ENCODE peak calls at places on chromosome 17, in ten cellular contexts. One of them, this sample, is unnamed.

GRCh38 chr17:1961187-1961586 is 63.9 kb downstream of the RTN4RL1 start:
- DNase-seq in heart right ventricle: no peak
- DNase-seq in AG09319: no peak
- DNase-seq in neural crest cell: no peak
- DNase-seq in A673: no peak
- DNase-seq in tibial nerve: no peak
- DNase-seq in RWPE1: no peak
- DNase-seq in Caco-2: no peak
- DNase-seq in AG09309: no peak
- DNase-seq in nephron progenitor cell: no peak
- DNase-seq in this sample: no peak

GRCh38 chr17:47987240-47987835 is 16.4 kb downstream of the CDK5RAP3 start:
- DNase-seq in tibial nerve: no peak
- DNase-seq in A673: peak
- DNase-seq in nephron progenitor cell: peak
- DNase-seq in neural crest cell: no peak
- DNase-seq in AG09319: no peak
- DNase-seq in Caco-2: no peak
- DNase-seq in RWPE1: no peak
- DNase-seq in heart right ventricle: no peak
- DNase-seq in AG09309: no peak
- DNase-seq in this sample: peak

GRCh38 chr17:78993241-78993956 is 13.7 kb upstream of the LGALS3BP start:
- DNase-seq in A673: peak
- DNase-seq in RWPE1: no peak
- DNase-seq in nephron progenitor cell: peak
- DNase-seq in AG09319: no peak
- DNase-seq in Caco-2: peak
- DNase-seq in neural crest cell: peak
- DNase-seq in heart right ventricle: peak
- DNase-seq in tibial nerve: peak
- DNase-seq in AG09309: no peak
- DNase-seq in this sample: no peak

GRCh38 chr17:40922239-40922638 is 15.2 kb downstream of the KRT23 start:
- DNase-seq in Caco-2: no peak
- DNase-seq in neural crest cell: no peak
- DNase-seq in A673: no peak
- DNase-seq in AG09319: peak
- DNase-seq in RWPE1: peak
- DNase-seq in nephron progenitor cell: no peak
- DNase-seq in AG09309: peak
- DNase-seq in tibial nerve: peak
- DNase-seq in heart right ventricle: no peak
- DNase-seq in this sample: no peak

GRCh38 chr17:69972251-69972650 is 102.8 kb upstream of the KCNJ16 start:
- DNase-seq in RWPE1: no peak
- DNase-seq in Caco-2: no peak
- DNase-seq in AG09319: no peak
- DNase-seq in neural crest cell: no peak
- DNase-seq in A673: no peak
- DNase-seq in nephron progenitor cell: no peak
- DNase-seq in AG09309: no peak
- DNase-seq in heart right ventricle: no peak
- DNase-seq in tibial nerve: no peak
- DNase-seq in this sample: no peak

GRCh38 chr17:979211-979538 is 401 bp downstream of the NXN start:
- DNase-seq in A673: no peak
- DNase-seq in heart right ventricle: no peak
- DNase-seq in RWPE1: no peak
- DNase-seq in AG09309: no peak
- DNase-seq in tibial nerve: no peak
- DNase-seq in AG09319: no peak
- DNase-seq in neural crest cell: no peak
- DNase-seq in Caco-2: no peak
- DNase-seq in nephron progenitor cell: no peak
- DNase-seq in this sample: no peak

GRCh38 chr17:40113110-40113960 is 8.4 kb upstream of the MSL1 start:
- DNase-seq in RWPE1: peak
- DNase-seq in AG09319: peak
- DNase-seq in Caco-2: peak
- DNase-seq in neural crest cell: peak
- DNase-seq in AG09309: peak
- DNase-seq in A673: peak
- DNase-seq in tibial nerve: peak
- DNase-seq in nephron progenitor cell: peak
- DNase-seq in heart right ventricle: peak
- DNase-seq in this sample: peak

GRCh38 chr17:880074-880870 is 98.1 kb downstream of the MRM3 start:
- DNase-seq in neural crest cell: no peak
- DNase-seq in AG09319: no peak
- DNase-seq in Caco-2: no peak
- DNase-seq in tibial nerve: no peak
- DNase-seq in RWPE1: peak
- DNase-seq in A673: no peak
- DNase-seq in heart right ventricle: no peak
- DNase-seq in nephron progenitor cell: no peak
- DNase-seq in AG09309: no peak
- DNase-seq in this sample: no peak

GRCh38 chr17:35578195-35578928 is at the start of gene PEX12:
- DNase-seq in RWPE1: peak
- DNase-seq in AG09319: peak
- DNase-seq in AG09309: no peak
- DNase-seq in A673: peak
- DNase-seq in neural crest cell: peak
- DNase-seq in tibial nerve: peak
- DNase-seq in heart right ventricle: peak
- DNase-seq in Caco-2: peak
- DNase-seq in nephron progenitor cell: peak
- DNase-seq in this sample: peak

GRCh38 chr17:62616993-62617893 is 10.2 kb upstream of the MRC2 start:
- DNase-seq in heart right ventricle: no peak
- DNase-seq in tibial nerve: no peak
- DNase-seq in AG09319: no peak
- DNase-seq in AG09309: no peak
- DNase-seq in Caco-2: no peak
- DNase-seq in neural crest cell: peak
- DNase-seq in A673: no peak
- DNase-seq in nephron progenitor cell: peak
- DNase-seq in RWPE1: no peak
- DNase-seq in this sample: no peak

GRCh38 chr17:80848449-80849102 is 143.1 kb upstream of the CHMP6 start:
- DNase-seq in tibial nerve: no peak
- DNase-seq in AG09309: no peak
- DNase-seq in AG09319: no peak
- DNase-seq in RWPE1: no peak
- DNase-seq in heart right ventricle: no peak
- DNase-seq in nephron progenitor cell: no peak
- DNase-seq in neural crest cell: no peak
- DNase-seq in Caco-2: no peak
- DNase-seq in A673: no peak
- DNase-seq in this sample: no peak

GRCh38 chr17:9767432-9767991 is 23.9 kb downstream of the DHRS7C start:
- DNase-seq in neural crest cell: no peak
- DNase-seq in AG09309: no peak
- DNase-seq in Caco-2: no peak
- DNase-seq in AG09319: no peak
- DNase-seq in A673: no peak
- DNase-seq in RWPE1: no peak
- DNase-seq in heart right ventricle: no peak
- DNase-seq in nephron progenitor cell: no peak
- DNase-seq in tibial nerve: no peak
- DNase-seq in this sample: no peak

GRCh38 chr17:43935204-43935925 is 6.9 kb downstream of the PPY start:
- DNase-seq in nephron progenitor cell: peak
- DNase-seq in A673: no peak
- DNase-seq in heart right ventricle: no peak
- DNase-seq in AG09319: no peak
- DNase-seq in Caco-2: no peak
- DNase-seq in AG09309: no peak
- DNase-seq in RWPE1: no peak
- DNase-seq in tibial nerve: no peak
- DNase-seq in neural crest cell: no peak
- DNase-seq in this sample: no peak

GRCh38 chr17:29005562-29005887 is 308 bp downstream of the SEZ6 start:
- DNase-seq in AG09319: no peak
- DNase-seq in AG09309: no peak
- DNase-seq in neural crest cell: no peak
- DNase-seq in tibial nerve: no peak
- DNase-seq in nephron progenitor cell: no peak
- DNase-seq in heart right ventricle: no peak
- DNase-seq in Caco-2: no peak
- DNase-seq in RWPE1: no peak
- DNase-seq in A673: no peak
- DNase-seq in this sample: no peak

GRCh38 chr17:68981288-68981687 is 26.1 kb upstream of the ABCA8 start:
- DNase-seq in nephron progenitor cell: no peak
- DNase-seq in Caco-2: no peak
- DNase-seq in heart right ventricle: no peak
- DNase-seq in RWPE1: peak
- DNase-seq in neural crest cell: no peak
- DNase-seq in A673: peak
- DNase-seq in AG09309: peak
- DNase-seq in tibial nerve: peak
- DNase-seq in AG09319: peak
- DNase-seq in this sample: no peak

GRCh38 chr17:14227052-14227451 is 9.6 kb downstream of the CDRT15 start:
- DNase-seq in RWPE1: no peak
- DNase-seq in Caco-2: no peak
- DNase-seq in heart right ventricle: no peak
- DNase-seq in neural crest cell: no peak
- DNase-seq in AG09319: no peak
- DNase-seq in A673: no peak
- DNase-seq in AG09309: no peak
- DNase-seq in tibial nerve: no peak
- DNase-seq in nephron progenitor cell: no peak
- DNase-seq in this sample: no peak
- TF ChIP-seq CTCF in RWPE1: no peak
- TF ChIP-seq CTCF in Caco-2: no peak
- TF ChIP-seq CTCF in heart right ventricle: no peak
- TF ChIP-seq CTCF in neural crest cell: no peak
- TF ChIP-seq CTCF in AG09319: no peak
- TF ChIP-seq CTCF in A673: no peak
- TF ChIP-seq CTCF in AG09309: no peak
- TF ChIP-seq CTCF in tibial nerve: no peak
- TF ChIP-seq CTCF in nephron progenitor cell: no peak
- TF ChIP-seq CTCF in this sample: no peak

GRCh38 chr17:76540381-76541300 is 797 bp downstream of the PRCD start:
- DNase-seq in tibial nerve: peak
- DNase-seq in AG09309: peak
- DNase-seq in nephron progenitor cell: peak
- DNase-seq in Caco-2: peak
- DNase-seq in heart right ventricle: peak
- DNase-seq in AG09319: peak
- DNase-seq in A673: peak
- DNase-seq in RWPE1: peak
- DNase-seq in neural crest cell: peak
- DNase-seq in this sample: peak

GRCh38 chr17:76537578-76538280 is at the start of gene CYGB:
- DNase-seq in AG09319: no peak
- DNase-seq in tibial nerve: no peak
- DNase-seq in heart right ventricle: peak
- DNase-seq in AG09309: no peak
- DNase-seq in Caco-2: no peak
- DNase-seq in RWPE1: no peak
- DNase-seq in A673: no peak
- DNase-seq in nephron progenitor cell: peak
- DNase-seq in neural crest cell: no peak
- DNase-seq in this sample: no peak

GRCh38 chr17:76538941-76539340 is 903 bp upstream of the PRCD start:
- DNase-seq in heart right ventricle: no peak
- DNase-seq in RWPE1: no peak
- DNase-seq in Caco-2: no peak
- DNase-seq in tibial nerve: no peak
- DNase-seq in neural crest cell: no peak
- DNase-seq in AG09309: no peak
- DNase-seq in nephron progenitor cell: no peak
- DNase-seq in A673: no peak
- DNase-seq in AG09319: no peak
- DNase-seq in this sample: no peak

GRCh38 chr17:76538281-76538931 is 897 bp upstream of the CYGB start:
- DNase-seq in tibial nerve: no peak
- DNase-seq in Caco-2: no peak
- DNase-seq in RWPE1: no peak
- DNase-seq in AG09309: no peak
- DNase-seq in neural crest cell: no peak
- DNase-seq in heart right ventricle: no peak
- DNase-seq in AG09319: no peak
- DNase-seq in nephron progenitor cell: peak
- DNase-seq in A673: no peak
- DNase-seq in this sample: no peak

GRCh38 chr17:76539631-76540271 is at the start of gene PRCD:
- DNase-seq in AG09319: no peak
- DNase-seq in AG09309: no peak
- DNase-seq in heart right ventricle: no peak
- DNase-seq in RWPE1: no peak
- DNase-seq in nephron progenitor cell: no peak
- DNase-seq in tibial nerve: no peak
- DNase-seq in neural crest cell: no peak
- DNase-seq in Caco-2: no peak
- DNase-seq in A673: no peak
- DNase-seq in this sample: no peak
- TF ChIP-seq CTCF in AG09319: no peak
- TF ChIP-seq CTCF in AG09309: no peak
- TF ChIP-seq CTCF in heart right ventricle: no peak
- TF ChIP-seq CTCF in RWPE1: no peak
- TF ChIP-seq CTCF in nephron progenitor cell: no peak
- TF ChIP-seq CTCF in tibial nerve: no peak
- TF ChIP-seq CTCF in neural crest cell: peak
- TF ChIP-seq CTCF in Caco-2: no peak
- TF ChIP-seq CTCF in A673: no peak
- TF ChIP-seq CTCF in this sample: no peak

DNA sequence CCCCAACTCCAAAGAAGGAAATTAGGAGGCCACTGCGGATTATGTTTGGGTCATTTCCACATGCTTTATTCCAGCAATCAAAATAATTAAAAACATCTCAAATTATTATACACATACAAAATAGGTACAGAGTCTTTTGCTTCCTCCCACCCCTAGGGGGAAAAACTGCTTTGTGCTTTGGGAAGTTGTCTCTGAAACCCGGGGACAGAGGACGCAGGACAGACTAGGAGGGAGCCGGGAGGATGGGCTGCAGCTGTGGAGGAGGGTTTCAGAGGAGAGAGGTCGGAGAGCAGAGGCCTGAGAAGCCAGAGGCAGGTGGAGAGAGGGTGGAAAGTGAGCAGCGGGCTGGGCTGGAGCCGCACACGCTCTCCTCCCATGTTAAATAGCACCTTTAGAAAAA is 17.4 kb downstream of the COL1A1 start:
- DNase-seq in AG09309: no peak
- DNase-seq in Caco-2: no peak
- DNase-seq in RWPE1: no peak
- DNase-seq in heart right ventricle: no peak
- DNase-seq in AG09319: no peak
- DNase-seq in neural crest cell: no peak
- DNase-seq in nephron progenitor cell: peak
- DNase-seq in tibial nerve: no peak
- DNase-seq in A673: no peak
- DNase-seq in this sample: no peak
- TF ChIP-seq CTCF in AG09309: peak
- TF ChIP-seq CTCF in Caco-2: no peak
- TF ChIP-seq CTCF in RWPE1: no peak
- TF ChIP-seq CTCF in heart right ventricle: no peak
- TF ChIP-seq CTCF in AG09319: peak
- TF ChIP-seq CTCF in neural crest cell: peak
- TF ChIP-seq CTCF in nephron progenitor cell: no peak
- TF ChIP-seq CTCF in tibial nerve: no peak
- TF ChIP-seq CTCF in A673: no peak
- TF ChIP-seq CTCF in this sample: peak

GRCh38 chr17:49557204-49558024 is 18.3 kb upstream of the NXPH3 start:
- DNase-seq in Caco-2: peak
- DNase-seq in neural crest cell: peak
- DNase-seq in nephron progenitor cell: peak
- DNase-seq in AG09319: no peak
- DNase-seq in tibial nerve: no peak
- DNase-seq in RWPE1: no peak
- DNase-seq in A673: peak
- DNase-seq in AG09309: no peak
- DNase-seq in heart right ventricle: no peak
- DNase-seq in this sample: no peak
- TF ChIP-seq CTCF in Caco-2: peak
- TF ChIP-seq CTCF in neural crest cell: peak
- TF ChIP-seq CTCF in nephron progenitor cell: peak
- TF ChIP-seq CTCF in AG09319: peak
- TF ChIP-seq CTCF in tibial nerve: peak
- TF ChIP-seq CTCF in RWPE1: peak
- TF ChIP-seq CTCF in A673: peak
- TF ChIP-seq CTCF in AG09309: peak
- TF ChIP-seq CTCF in heart right ventricle: peak
- TF ChIP-seq CTCF in this sample: peak